ENCODE peak calls at places on chromosomes 7 and 10, in seven cellular contexts. One of them, this sample, is unnamed.

GRCh38 chr7:30146127-30146612 is 11.4 kb downstream of the MTURN start:
- DNase-seq in psoas muscle: no peak
- DNase-seq in brain microvascular endothelial cell: peak
- DNase-seq in cardiac muscle cell: peak
- DNase-seq in astrocyte of the spinal cord: no peak
- DNase-seq in transverse colon: no peak
- DNase-seq in epithelial cell of esophagus: no peak
- DNase-seq in this sample: no peak

GRCh38 chr7:102306916-102307677 is 20.4 kb downstream of the SH2B2 start:
- DNase-seq in psoas muscle: peak
- DNase-seq in brain microvascular endothelial cell: peak
- DNase-seq in cardiac muscle cell: no peak
- DNase-seq in astrocyte of the spinal cord: peak
- DNase-seq in transverse colon: peak
- DNase-seq in epithelial cell of esophagus: peak
- DNase-seq in this sample: peak

GRCh38 chr10:71274901-71275796 is 43.9 kb upstream of the SLC29A3 start:
- DNase-seq in psoas muscle: no peak
- DNase-seq in brain microvascular endothelial cell: no peak
- DNase-seq in cardiac muscle cell: no peak
- DNase-seq in astrocyte of the spinal cord: peak
- DNase-seq in transverse colon: no peak
- DNase-seq in epithelial cell of esophagus: no peak
- DNase-seq in this sample: no peak

GRCh38 chr7:154744226-154744860 is 258.6 kb downstream of the PAXIP1 start:
- DNase-seq in psoas muscle: no peak
- DNase-seq in brain microvascular endothelial cell: no peak
- DNase-seq in cardiac muscle cell: peak
- DNase-seq in astrocyte of the spinal cord: no peak
- DNase-seq in transverse colon: peak
- DNase-seq in epithelial cell of esophagus: no peak
- DNase-seq in this sample: no peak

GRCh38 chr10:122114156-122114747 is 125.3 kb downstream of the TACC2 start:
- DNase-seq in psoas muscle: no peak
- DNase-seq in brain microvascular endothelial cell: peak
- DNase-seq in cardiac muscle cell: no peak
- DNase-seq in astrocyte of the spinal cord: peak
- DNase-seq in transverse colon: peak
- DNase-seq in epithelial cell of esophagus: no peak
- DNase-seq in this sample: peak

GRCh38 chr7:133051066-133051465 is 30.8 kb downstream of the CHCHD3 start:
- DNase-seq in psoas muscle: no peak
- DNase-seq in brain microvascular endothelial cell: peak
- DNase-seq in cardiac muscle cell: peak
- DNase-seq in astrocyte of the spinal cord: peak
- DNase-seq in transverse colon: no peak
- DNase-seq in epithelial cell of esophagus: no peak
- DNase-seq in this sample: peak

GRCh38 chr7:134187893-134188292 is 60.8 kb downstream of the LRGUK start:
- DNase-seq in psoas muscle: no peak
- DNase-seq in brain microvascular endothelial cell: no peak
- DNase-seq in cardiac muscle cell: no peak
- DNase-seq in astrocyte of the spinal cord: no peak
- DNase-seq in transverse colon: no peak
- DNase-seq in epithelial cell of esophagus: no peak
- DNase-seq in this sample: no peak

GRCh38 chr10:44908071-44908709 is 2.9 kb upstream of the TMEM72 start:
- DNase-seq in psoas muscle: peak
- DNase-seq in brain microvascular endothelial cell: peak
- DNase-seq in cardiac muscle cell: peak
- DNase-seq in astrocyte of the spinal cord: peak
- DNase-seq in transverse colon: no peak
- DNase-seq in epithelial cell of esophagus: no peak
- DNase-seq in this sample: peak

GRCh38 chr7:85479918-85480658 is 293.2 kb upstream of the SEMA3D start:
- DNase-seq in psoas muscle: no peak
- DNase-seq in brain microvascular endothelial cell: no peak
- DNase-seq in cardiac muscle cell: no peak
- DNase-seq in astrocyte of the spinal cord: no peak
- DNase-seq in transverse colon: no peak
- DNase-seq in epithelial cell of esophagus: no peak
- DNase-seq in this sample: peak

GRCh38 chr7:2165610-2166594 is 66.8 kb downstream of the MAD1L1 start:
- DNase-seq in psoas muscle: no peak
- DNase-seq in brain microvascular endothelial cell: no peak
- DNase-seq in cardiac muscle cell: no peak
- DNase-seq in astrocyte of the spinal cord: peak
- DNase-seq in transverse colon: no peak
- DNase-seq in epithelial cell of esophagus: no peak
- DNase-seq in this sample: no peak

GRCh38 chr10:127563718-127564553 is 14.8 kb downstream of the NPS start:
- DNase-seq in psoas muscle: peak
- DNase-seq in brain microvascular endothelial cell: no peak
- DNase-seq in cardiac muscle cell: peak
- DNase-seq in astrocyte of the spinal cord: no peak
- DNase-seq in transverse colon: peak
- DNase-seq in epithelial cell of esophagus: peak
- DNase-seq in this sample: no peak

GRCh38 chr10:113087082-113088029 is 137.3 kb downstream of the TCF7L2 start:
- DNase-seq in psoas muscle: peak
- DNase-seq in brain microvascular endothelial cell: peak
- DNase-seq in cardiac muscle cell: no peak
- DNase-seq in astrocyte of the spinal cord: peak
- DNase-seq in transverse colon: peak
- DNase-seq in epithelial cell of esophagus: peak
- DNase-seq in this sample: peak

GRCh38 chr7:29977926-29978652 is 11.5 kb downstream of the SCRN1 start:
- DNase-seq in psoas muscle: no peak
- DNase-seq in brain microvascular endothelial cell: no peak
- DNase-seq in cardiac muscle cell: peak
- DNase-seq in astrocyte of the spinal cord: no peak
- DNase-seq in transverse colon: no peak
- DNase-seq in epithelial cell of esophagus: no peak
- DNase-seq in this sample: no peak

GRCh38 chr10:92240289-92241157 is 50.4 kb downstream of the CPEB3 start:
- DNase-seq in psoas muscle: peak
- DNase-seq in brain microvascular endothelial cell: peak
- DNase-seq in cardiac muscle cell: peak
- DNase-seq in astrocyte of the spinal cord: peak
- DNase-seq in transverse colon: peak
- DNase-seq in epithelial cell of esophagus: peak
- DNase-seq in this sample: peak

GRCh38 chr10:100901051-100901450 is 11.7 kb upstream of the SLF2 start:
- DNase-seq in psoas muscle: no peak
- DNase-seq in brain microvascular endothelial cell: no peak
- DNase-seq in cardiac muscle cell: no peak
- DNase-seq in astrocyte of the spinal cord: no peak
- DNase-seq in transverse colon: no peak
- DNase-seq in epithelial cell of esophagus: no peak
- DNase-seq in this sample: no peak

GRCh38 chr7:28405662-28406061 is 6.7 kb upstream of the CREB5 start:
- DNase-seq in psoas muscle: peak
- DNase-seq in brain microvascular endothelial cell: peak
- DNase-seq in cardiac muscle cell: no peak
- DNase-seq in astrocyte of the spinal cord: peak
- DNase-seq in transverse colon: peak
- DNase-seq in epithelial cell of esophagus: peak
- DNase-seq in this sample: peak

GRCh38 chr10:12943425-12943824 is 58.1 kb downstream of the CCDC3 start:
- DNase-seq in psoas muscle: no peak
- DNase-seq in brain microvascular endothelial cell: no peak
- DNase-seq in cardiac muscle cell: no peak
- DNase-seq in astrocyte of the spinal cord: no peak
- DNase-seq in transverse colon: no peak
- DNase-seq in epithelial cell of esophagus: no peak
- DNase-seq in this sample: no peak

GRCh38 chr7:5629941-5630340 is 151.5 kb downstream of the RNF216 start:
- DNase-seq in psoas muscle: peak
- DNase-seq in brain microvascular endothelial cell: peak
- DNase-seq in cardiac muscle cell: no peak
- DNase-seq in astrocyte of the spinal cord: peak
- DNase-seq in transverse colon: no peak
- DNase-seq in epithelial cell of esophagus: peak
- DNase-seq in this sample: peak

GRCh38 chr7:139095194-139095659 is 14.3 kb downstream of the ZC3HAV1 start:
- DNase-seq in psoas muscle: no peak
- DNase-seq in brain microvascular endothelial cell: no peak
- DNase-seq in cardiac muscle cell: no peak
- DNase-seq in astrocyte of the spinal cord: no peak
- DNase-seq in transverse colon: peak
- DNase-seq in epithelial cell of esophagus: no peak
- DNase-seq in this sample: no peak

GRCh38 chr7:31521336-31522010 is 7.6 kb downstream of the ITPRID1 start:
- DNase-seq in psoas muscle: no peak
- DNase-seq in brain microvascular endothelial cell: no peak
- DNase-seq in cardiac muscle cell: no peak
- DNase-seq in astrocyte of the spinal cord: no peak
- DNase-seq in transverse colon: no peak
- DNase-seq in epithelial cell of esophagus: peak
- DNase-seq in this sample: no peak

GRCh38 chr7:41003031-41003925 is 699.6 kb downstream of the INHBA start:
- DNase-seq in psoas muscle: peak
- DNase-seq in brain microvascular endothelial cell: peak
- DNase-seq in cardiac muscle cell: peak
- DNase-seq in astrocyte of the spinal cord: peak
- DNase-seq in transverse colon: peak
- DNase-seq in epithelial cell of esophagus: peak
- DNase-seq in this sample: peak

GRCh38 chr7:100432621-100433275 is 3.1 kb downstream of the MEPCE start:
- DNase-seq in psoas muscle: no peak
- DNase-seq in brain microvascular endothelial cell: no peak
- DNase-seq in cardiac muscle cell: no peak
- DNase-seq in astrocyte of the spinal cord: no peak
- DNase-seq in transverse colon: no peak
- DNase-seq in epithelial cell of esophagus: no peak
- DNase-seq in this sample: no peak

GRCh38 chr7:100430450-100431285 is 1.0 kb downstream of the MEPCE start:
- DNase-seq in psoas muscle: no peak
- DNase-seq in brain microvascular endothelial cell: no peak
- DNase-seq in cardiac muscle cell: peak
- DNase-seq in astrocyte of the spinal cord: no peak
- DNase-seq in transverse colon: peak
- DNase-seq in epithelial cell of esophagus: no peak
- DNase-seq in this sample: no peak

GRCh38 chr7:100429637-100430449 is at the start of gene MEPCE:
- DNase-seq in psoas muscle: peak
- DNase-seq in brain microvascular endothelial cell: peak
- DNase-seq in cardiac muscle cell: peak
- DNase-seq in astrocyte of the spinal cord: peak
- DNase-seq in transverse colon: peak
- DNase-seq in epithelial cell of esophagus: peak
- DNase-seq in this sample: peak

GRCh38 chr7:100432053-100432452 is 2.4 kb downstream of the MEPCE start:
- DNase-seq in psoas muscle: no peak
- DNase-seq in brain microvascular endothelial cell: no peak
- DNase-seq in cardiac muscle cell: no peak
- DNase-seq in astrocyte of the spinal cord: no peak
- DNase-seq in transverse colon: no peak
- DNase-seq in epithelial cell of esophagus: no peak
- DNase-seq in this sample: no peak

GRCh38 chr7:100431286-100431735 is 1.7 kb downstream of the MEPCE start:
- DNase-seq in psoas muscle: no peak
- DNase-seq in brain microvascular endothelial cell: no peak
- DNase-seq in cardiac muscle cell: no peak
- DNase-seq in astrocyte of the spinal cord: no peak
- DNase-seq in transverse colon: no peak
- DNase-seq in epithelial cell of esophagus: no peak
- DNase-seq in this sample: no peak
- TF ChIP-seq CTCF in psoas muscle: no peak
- TF ChIP-seq CTCF in brain microvascular endothelial cell: no peak
- TF ChIP-seq CTCF in cardiac muscle cell: no peak
- TF ChIP-seq CTCF in astrocyte of the spinal cord: no peak
- TF ChIP-seq CTCF in transverse colon: no peak
- TF ChIP-seq CTCF in epithelial cell of esophagus: no peak
- TF ChIP-seq CTCF in this sample: no peak

DNA sequence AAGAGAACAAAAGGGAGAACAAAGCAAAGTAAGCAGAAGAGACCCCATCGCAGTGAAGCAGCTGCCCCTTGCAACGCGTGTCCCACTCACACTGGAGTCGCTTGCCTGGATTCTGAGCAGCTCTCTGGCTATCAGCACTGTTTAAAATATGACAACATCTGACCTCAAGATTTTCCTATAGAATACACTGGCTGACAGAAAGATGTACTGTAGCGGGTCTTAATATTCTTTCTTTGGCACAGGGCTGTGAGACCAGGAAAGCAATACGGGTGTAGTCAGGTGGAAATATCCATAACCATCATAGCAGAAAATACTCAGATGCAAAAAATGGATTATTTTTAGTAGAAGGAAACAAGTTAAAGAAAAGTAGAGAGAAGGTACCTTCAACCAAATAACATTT is 125.7 kb upstream of the TNS3 start:
- DNase-seq in psoas muscle: no peak
- DNase-seq in brain microvascular endothelial cell: no peak
- DNase-seq in cardiac muscle cell: no peak
- DNase-seq in astrocyte of the spinal cord: no peak
- DNase-seq in transverse colon: no peak
- DNase-seq in epithelial cell of esophagus: no peak
- DNase-seq in this sample: no peak
- H3K4me3 ChIP-seq in psoas muscle: no peak
- H3K4me3 ChIP-seq in brain microvascular endothelial cell: no peak
- H3K4me3 ChIP-seq in cardiac muscle cell: no peak
- H3K4me3 ChIP-seq in astrocyte of the spinal cord: no peak
- H3K4me3 ChIP-seq in transverse colon: no peak
- H3K4me3 ChIP-seq in epithelial cell of esophagus: no peak
- H3K4me3 ChIP-seq in this sample: no peak

GRCh38 chr7:114930829-114931655 is 9.1 kb downstream of the MDFIC start:
- DNase-seq in psoas muscle: no peak
- DNase-seq in brain microvascular endothelial cell: peak
- DNase-seq in cardiac muscle cell: no peak
- DNase-seq in astrocyte of the spinal cord: peak
- DNase-seq in transverse colon: no peak
- DNase-seq in epithelial cell of esophagus: no peak
- DNase-seq in this sample: peak

GRCh38 chr7:114930107-114930521 is 8.2 kb downstream of the MDFIC start:
- DNase-seq in psoas muscle: no peak
- DNase-seq in brain microvascular endothelial cell: no peak
- DNase-seq in cardiac muscle cell: peak
- DNase-seq in astrocyte of the spinal cord: no peak
- DNase-seq in transverse colon: no peak
- DNase-seq in epithelial cell of esophagus: no peak
- DNase-seq in this sample: peak

GRCh38 chr7:114931656-114932011 is 9.7 kb downstream of the MDFIC start:
- DNase-seq in psoas muscle: no peak
- DNase-seq in brain microvascular endothelial cell: no peak
- DNase-seq in cardiac muscle cell: no peak
- DNase-seq in astrocyte of the spinal cord: no peak
- DNase-seq in transverse colon: peak
- DNase-seq in epithelial cell of esophagus: no peak
- DNase-seq in this sample: no peak

GRCh38 chr7:114928060-114928459 is 6.2 kb downstream of the MDFIC start:
- DNase-seq in psoas muscle: no peak
- DNase-seq in brain microvascular endothelial cell: no peak
- DNase-seq in cardiac muscle cell: no peak
- DNase-seq in astrocyte of the spinal cord: no peak
- DNase-seq in transverse colon: no peak
- DNase-seq in epithelial cell of esophagus: no peak
- DNase-seq in this sample: no peak

GRCh38 chr7:114929570-114929969 is 7.7 kb downstream of the MDFIC start:
- DNase-seq in psoas muscle: no peak
- DNase-seq in brain microvascular endothelial cell: no peak
- DNase-seq in cardiac muscle cell: no peak
- DNase-seq in astrocyte of the spinal cord: no peak
- DNase-seq in transverse colon: no peak
- DNase-seq in epithelial cell of esophagus: no peak
- DNase-seq in this sample: no peak
- TF ChIP-seq CTCF in psoas muscle: no peak
- TF ChIP-seq CTCF in brain microvascular endothelial cell: peak
- TF ChIP-seq CTCF in cardiac muscle cell: peak
- TF ChIP-seq CTCF in astrocyte of the spinal cord: peak
- TF ChIP-seq CTCF in transverse colon: no peak
- TF ChIP-seq CTCF in epithelial cell of esophagus: no peak
- TF ChIP-seq CTCF in this sample: no peak

GRCh38 chr10:5895804-5896203 is 5.8 kb downstream of the FBH1 start:
- DNase-seq in psoas muscle: no peak
- DNase-seq in brain microvascular endothelial cell: no peak
- DNase-seq in cardiac muscle cell: no peak
- DNase-seq in astrocyte of the spinal cord: no peak
- DNase-seq in transverse colon: peak
- DNase-seq in epithelial cell of esophagus: no peak
- DNase-seq in this sample: no peak
- H3K4me3 ChIP-seq in psoas muscle: no peak
- H3K4me3 ChIP-seq in brain microvascular endothelial cell: no peak
- H3K4me3 ChIP-seq in cardiac muscle cell: no peak
- H3K4me3 ChIP-seq in astrocyte of the spinal cord: no peak
- H3K4me3 ChIP-seq in transverse colon: no peak
- H3K4me3 ChIP-seq in epithelial cell of esophagus: no peak
- H3K4me3 ChIP-seq in this sample: no peak

This sample was measured in foreskin fibroblast.